ENCODE peak calls at places on chromosomes 13 and 19, in seven cellular contexts. P, G, T, V, J, Z and I are unnamed samples.

GRCh38 chr19:1525343-1525742 is 1.5 kb downstream of the PLK5 start:
- DNase-seq in P (no peak), V (no peak), T (no peak), Z (no peak), J (no peak), G (no peak), I (no peak)

GRCh38 chr13:114020750-114021463 is 47.0 kb upstream of the C13orf46 start:
- DNase-seq in G (no peak), T (no peak), Z (no peak), J (no peak), V (no peak), P (no peak), I (no peak)

GRCh38 chr19:6753178-6754031 is 13.8 kb downstream of the SH2D3A start:
- DNase-seq in J (no peak), V (peak; percentile 91), Z (peak; percentile 75), T (peak; percentile 88), P (peak; percentile 94), G (peak; percentile 63), I (peak; percentile 81)

GRCh38 chr13:31947506-31947905 is 84.1 kb upstream of the FRY start:
- DNase-seq in J (no peak), G (no peak), Z (no peak), V (no peak), P (no peak), T (no peak), I (no peak)

GRCh38 chr19:34932494-34932893 is 5.8 kb downstream of the ZNF30 start:
- DNase-seq in T (no peak), V (no peak), P (no peak), J (no peak), G (no peak), Z (no peak), I (no peak)

GRCh38 chr13:74449811-74450524 is 315.8 kb upstream of the KLF12 start:
- DNase-seq in V (no peak), P (no peak), G (no peak), T (no peak), J (no peak), Z (no peak), I (no peak)

GRCh38 chr13:26614721-26615120 is 57.2 kb downstream of the WASF3 start:
- DNase-seq in V (no peak), Z (no peak), P (no peak), T (no peak), J (no peak), G (no peak), I (no peak)

GRCh38 chr19:33388231-33388816 is 14.8 kb downstream of the CEBPG start:
- DNase-seq in J (no peak), P (peak; percentile 83), G (no peak), Z (no peak), V (peak; percentile 13), T (peak; percentile 64), I (no peak)

GRCh38 chr19:48844472-48844871 is 8.2 kb upstream of the HSD17B14 start:
- DNase-seq in J (peak; percentile 29), V (no peak), G (no peak), P (no peak), T (no peak), Z (peak; percentile 44), I (no peak)

GRCh38 chr13:112970552-112971287 is 1.7 kb downstream of the MCF2L start:
- DNase-seq in Z (no peak), J (no peak), T (peak; percentile 48), V (no peak), P (peak; percentile 15), G (no peak), I (no peak)

GRCh38 chr13:48478401-48478800 is 54.5 kb downstream of the RCBTB2 start:
- DNase-seq in P (no peak), Z (no peak), J (no peak), G (peak; percentile 20), T (no peak), V (no peak), I (no peak)

GRCh38 chr19:46610851-46611770 is 10.0 kb downstream of the CALM3 start:
- DNase-seq in P (peak; percentile 45), T (peak; percentile 54), G (no peak), Z (no peak), J (no peak), V (peak; percentile 22), I (peak; percentile 15)

GRCh38 chr19:41564515-41565383 is 11.2 kb upstream of the CEACAM21 start:
- DNase-seq in V (no peak), J (no peak), P (no peak), T (no peak), Z (no peak), G (no peak), I (no peak)

GRCh38 chr19:37988758-37989635 is 82.0 kb downstream of the SIPA1L3 start:
- DNase-seq in Z (no peak), J (no peak), G (no peak), T (no peak), V (no peak), P (no peak), I (no peak)

GRCh38 chr13:63636231-63636993 is 2220.8 kb upstream of the PCDH20 start:
- DNase-seq in G (no peak), V (no peak), T (no peak), Z (peak; percentile 69), J (peak; percentile 42), P (no peak), I (no peak)

GRCh38 chr13:80502359-80502758 is 161.4 kb upstream of the SPRY2 start:
- DNase-seq in T (no peak), P (no peak), V (no peak), G (no peak), J (no peak), Z (no peak), I (no peak)

GRCh38 chr13:23610187-23610576 is 40.0 kb downstream of the TNFRSF19 start:
- DNase-seq in T (no peak), Z (no peak), V (no peak), J (no peak), G (no peak), P (no peak), I (no peak)

GRCh38 chr13:93307651-93308050 is 81.0 kb downstream of the GPC6 start:
- DNase-seq in Z (no peak), T (no peak), G (no peak), J (no peak), P (no peak), V (no peak), I (no peak)

GRCh38 chr19:6481541-6482342 is at the start of gene DENND1C:
- DNase-seq in G (peak; percentile 53), Z (peak; percentile 60), V (peak; percentile 80), P (no peak), J (no peak), T (no peak), I (peak; percentile 63)

GRCh38 chr13:79533781-79534400 is 52.9 kb downstream of the NDFIP2 start:
- DNase-seq in G (no peak), P (no peak), V (no peak), J (no peak), Z (no peak), T (no peak), I (no peak)

GRCh38 chr19:2476451-2477140 is 669 bp downstream of the GADD45B start:
- DNase-seq in Z (peak; percentile 38), G (no peak), V (no peak), J (peak; percentile 24), T (peak; percentile 81), P (peak; percentile 66), I (peak; percentile 60)

GRCh38 chr19:19642506-19643157 is 825 bp downstream of the GMIP start:
- DNase-seq in Z (no peak), T (no peak), P (no peak), G (no peak), V (peak; percentile 66), J (no peak), I (no peak)

GRCh38 chr19:5321851-5322681 is 18.5 kb downstream of the PTPRS start:
- DNase-seq in Z (no peak), T (no peak), V (peak; percentile 89), J (no peak), P (no peak), G (no peak), I (no peak)

GRCh38 chr13:110706570-110707378 is 858 bp upstream of the CARS2 start:
- DNase-seq in J (no peak), Z (no peak), P (no peak), V (no peak), T (no peak), G (no peak), I (no peak)

GRCh38 chr19:2249010-2249866 is at the start of gene AMH:
- DNase-seq in T (no peak), P (no peak), Z (no peak), G (no peak), J (no peak), V (no peak), I (no peak)

GRCh38 chr13:66152596-66152995 is 1077.5 kb downstream of the PCDH9 start:
- DNase-seq in P (no peak), Z (no peak), V (no peak), J (no peak), T (no peak), G (no peak), I (no peak)

GRCh38 chr19:294819-295686 is 3.9 kb upstream of the PLPP2 start:
- DNase-seq in J (peak; percentile 32), Z (peak; percentile 57), V (peak; percentile 77), T (no peak), G (peak; percentile 59), P (peak; percentile 52), I (peak; percentile 50)

GRCh38 chr13:35475131-35475959 is 1.1 kb downstream of the MAB21L1 start:
- DNase-seq in P (peak; percentile 86), V (no peak), T (peak; percentile 74), Z (peak; percentile 41), J (no peak), G (peak; percentile 35), I (no peak)

GRCh38 chr19:48516536-48516935 is 4.9 kb upstream of the LMTK3 start:
- DNase-seq in J (no peak), P (no peak), G (no peak), T (no peak), V (no peak), Z (no peak), I (no peak)

GRCh38 chr13:40640845-40641458 is 25.5 kb downstream of the FOXO1 start:
- DNase-seq in Z (no peak), P (peak; percentile 63), V (no peak), G (no peak), J (no peak), T (no peak), I (no peak)

GRCh38 chr13:38543561-38543960 is 143.3 kb upstream of the FREM2 start:
- DNase-seq in T (no peak), Z (no peak), J (no peak), G (no peak), P (no peak), V (no peak), I (no peak)

GRCh38 chr19:11281336-11282049 is 14.5 kb upstream of the TSPAN16 start:
- DNase-seq in J (no peak), G (no peak), T (no peak), Z (no peak), V (no peak), P (no peak), I (no peak)

GRCh38 chr19:15320118-15320517 is 12.2 kb downstream of the BRD4 start:
- DNase-seq in Z (no peak), T (no peak), P (no peak), G (no peak), V (no peak), J (no peak), I (no peak)